ENCODE peak calls at places on chromosomes 11 and 22, in eight cellular contexts. P is SK-N-SH, F is spleen, M is transverse colon, K is suprapubic skin, G is HL-60, J is HCT116, I is stomach. A is an unnamed sample.

GRCh38 chr11:125542709-125543108 is 26.6 kb upstream of the EI24 start:
- DNase-seq in P (no peak), F (no peak), M (no peak), K (no peak), G (no peak), J (no peak), I (no peak), A (no peak)

GRCh38 chr11:67646535-67647336 is 3.8 kb downstream of the ACY3 start:
- DNase-seq in P (no peak), F (peak), M (peak), K (peak), G (peak), J (no peak), I (no peak), A (no peak)

GRCh38 chr22:44242946-44243724 is 62.4 kb downstream of the PARVG start:
- DNase-seq in P (no peak), F (no peak), M (no peak), K (peak), G (no peak), J (no peak), I (peak), A (peak)

GRCh38 chr11:122104381-122104780 is 11.6 kb downstream of the BLID start:
- DNase-seq in P (no peak), F (no peak), M (no peak), K (no peak), G (no peak), J (no peak), I (no peak), A (no peak)

GRCh38 chr11:57778318-57779037 is 16.9 kb downstream of the CTNND1 start:
- DNase-seq in P (peak), F (peak), M (peak), K (peak), G (no peak), J (peak), I (peak), A (peak)

GRCh38 chr22:20503816-20504215 is 3.6 kb upstream of the MED15 start:
- DNase-seq in P (no peak), F (no peak), M (peak), K (no peak), G (no peak), J (no peak), I (no peak), A (no peak)

GRCh38 chr11:1935156-1936071 is 11.7 kb upstream of the MRPL23 start:
- DNase-seq in P (no peak), F (peak), M (no peak), K (no peak), G (no peak), J (no peak), I (no peak), A (no peak)

GRCh38 chr22:33204408-33204807 is 146.2 kb upstream of the SYN3 start:
- DNase-seq in P (no peak), F (no peak), M (no peak), K (no peak), G (no peak), J (no peak), I (no peak), A (no peak)

GRCh38 chr22:27798526-27799333 is 2.8 kb downstream of the MN1 start:
- DNase-seq in P (no peak), F (no peak), M (no peak), K (no peak), G (no peak), J (no peak), I (no peak), A (no peak)

DNA sequence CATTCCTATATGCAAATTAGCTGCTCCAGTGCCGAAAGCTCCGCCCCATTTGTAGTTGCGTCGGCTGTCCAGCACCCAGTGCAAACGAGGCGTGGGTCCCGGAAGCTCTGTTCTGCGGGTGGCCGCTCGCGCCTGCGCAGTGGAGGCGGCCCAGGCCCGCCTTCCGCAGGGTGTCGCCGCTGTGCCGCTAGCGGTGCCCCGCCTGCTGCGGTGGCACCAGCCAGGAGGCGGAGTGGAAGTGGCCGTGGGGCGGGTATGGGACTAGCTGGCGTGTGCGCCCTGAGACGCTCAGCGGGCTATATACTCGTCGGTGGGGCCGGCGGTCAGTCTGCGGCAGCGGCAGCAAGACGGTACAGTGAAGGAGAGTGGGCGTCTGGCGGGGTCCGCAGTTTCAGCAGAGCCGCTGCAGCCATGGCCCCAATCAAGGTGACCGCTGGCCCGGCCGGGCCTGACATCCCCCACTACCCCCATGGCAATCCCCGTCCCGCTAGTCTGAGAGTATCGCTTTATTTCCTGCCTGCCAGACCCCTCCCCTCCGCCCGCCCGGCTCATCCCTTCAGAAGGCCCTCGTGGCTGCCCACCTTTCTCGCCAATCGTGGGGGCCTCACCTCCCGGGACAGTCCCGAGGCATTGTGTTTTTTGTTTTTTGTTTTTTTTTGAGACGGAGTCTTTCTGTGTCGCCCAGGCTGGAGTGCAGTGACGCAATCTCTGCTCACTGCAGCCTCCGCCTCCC is at the start of gene PRDX5:
- DNase-seq in P (peak), F (peak), M (peak), K (peak), G (peak), J (peak), I (peak), A (no peak)
- TF ChIP-seq POLR2AphosphoS5 in P (peak), F (peak), M (peak), K (no peak), G (peak), J (peak), I (peak), A (no peak)

GRCh38 chr11:119590651-119591308 is 138.2 kb downstream of the NECTIN1 start:
- DNase-seq in P (no peak), F (no peak), M (no peak), K (no peak), G (no peak), J (no peak), I (peak), A (no peak)

GRCh38 chr11:119593346-119593745 is 135.7 kb downstream of the NECTIN1 start:
- DNase-seq in P (no peak), F (no peak), M (no peak), K (no peak), G (no peak), J (no peak), I (no peak), A (no peak)

GRCh38 chr11:119591836-119592310 is 137.1 kb downstream of the NECTIN1 start:
- DNase-seq in P (no peak), F (no peak), M (no peak), K (no peak), G (no peak), J (no peak), I (no peak), A (no peak)

GRCh38 chr11:119592642-119593041 is 136.4 kb downstream of the NECTIN1 start:
- DNase-seq in P (no peak), F (no peak), M (no peak), K (no peak), G (no peak), J (no peak), I (no peak), A (no peak)

GRCh38 chr11:119594639-119595249 is 134.3 kb downstream of the NECTIN1 start:
- DNase-seq in P (no peak), F (no peak), M (no peak), K (no peak), G (no peak), J (no peak), I (no peak), A (no peak)
- TF ChIP-seq POLR2AphosphoS5 in P (peak), F (no peak), M (no peak), K (no peak), G (no peak), J (no peak), I (no peak), A (no peak)

DNA sequence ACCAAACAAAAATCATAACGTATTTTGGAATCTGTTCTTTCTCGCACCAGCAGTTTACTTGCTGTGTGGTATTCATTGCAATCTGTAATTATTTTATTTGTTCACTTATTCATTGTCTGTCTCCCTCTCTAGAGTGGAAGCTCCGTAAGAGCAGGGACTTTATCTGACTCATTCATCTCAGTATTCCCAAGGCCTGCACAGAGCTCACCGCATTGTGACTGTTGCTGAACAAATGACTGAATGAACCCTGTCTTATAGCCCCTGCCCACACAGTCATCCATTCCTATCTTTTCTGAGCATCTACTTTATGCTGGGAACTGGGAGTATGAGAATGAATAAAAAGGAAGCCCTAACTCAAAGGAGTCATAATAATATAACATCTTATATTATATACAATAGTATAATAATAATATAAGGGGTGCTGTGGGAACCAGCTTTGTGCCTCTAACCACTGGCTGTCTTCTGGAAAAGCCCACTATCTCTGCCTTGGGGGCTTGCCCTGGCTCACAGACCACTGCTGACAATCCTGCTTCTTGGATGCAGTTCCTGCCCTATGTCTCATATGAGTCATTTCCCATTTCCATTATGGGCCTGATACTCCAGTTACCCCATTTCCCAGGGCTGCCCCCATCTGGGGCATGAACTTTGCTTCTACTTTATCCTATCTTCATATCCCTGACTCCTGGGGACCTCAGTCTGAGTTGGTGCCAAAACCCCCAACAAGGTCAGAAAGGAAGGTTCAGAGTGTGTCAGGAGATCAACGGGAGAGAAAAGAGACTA is 11.0 kb downstream of the XRRA1 start:
- DNase-seq in P (no peak), F (no peak), M (no peak), K (no peak), G (no peak), J (no peak), I (no peak), A (no peak)
- TF ChIP-seq POLR2AphosphoS5 in P (no peak), F (no peak), M (no peak), K (no peak), G (no peak), J (no peak), I (no peak), A (no peak)

DNA sequence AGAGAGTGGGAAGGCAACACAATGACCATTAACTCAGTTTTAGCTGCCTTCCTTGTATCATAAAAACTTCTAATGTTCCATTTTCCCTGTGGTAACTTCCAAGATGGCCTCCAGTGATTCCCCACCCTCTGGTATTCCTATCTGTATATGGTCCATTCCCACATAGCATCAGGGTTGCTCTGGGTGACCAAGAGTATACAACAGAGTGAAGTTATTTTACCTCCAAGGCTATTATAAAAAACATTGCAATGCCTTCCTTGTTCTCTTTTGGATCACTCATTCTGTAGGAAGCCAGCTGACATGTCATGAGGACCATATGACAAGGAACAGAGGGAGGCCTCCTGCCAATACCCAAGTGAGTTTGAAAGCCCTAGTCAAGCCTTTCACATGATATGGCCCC is 30.1 kb downstream of the ZNF280B start:
- DNase-seq in P (no peak), F (no peak), M (no peak), K (no peak), G (no peak), J (no peak), I (no peak), A (no peak)
- TF ChIP-seq POLR2AphosphoS5 in P (no peak), F (no peak), M (no peak), K (no peak), G (no peak), J (no peak), I (no peak), A (no peak)

DNA sequence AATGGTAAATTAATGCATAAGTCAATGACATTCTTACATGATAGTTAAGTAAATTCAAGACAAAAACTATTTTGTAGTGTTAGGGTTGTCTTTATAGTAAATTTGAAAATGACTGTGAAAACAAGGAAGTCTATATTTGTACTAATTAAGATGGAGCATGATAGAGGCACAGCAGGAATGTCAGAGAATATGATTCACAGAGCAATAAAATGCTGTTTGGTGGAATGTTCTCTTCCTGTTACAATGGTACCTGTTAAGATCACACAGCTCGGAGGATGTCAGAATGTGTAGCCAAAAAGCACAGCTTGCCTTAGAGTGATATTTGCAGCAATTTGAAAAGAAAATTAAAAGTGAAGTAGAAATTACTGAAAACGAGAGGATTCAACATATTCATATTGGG is 2339.7 kb upstream of the RAG2 start:
- DNase-seq in P (no peak), F (no peak), M (no peak), K (no peak), G (no peak), J (no peak), I (no peak), A (no peak)
- TF ChIP-seq POLR2AphosphoS5 in P (no peak), F (no peak), M (no peak), K (no peak), G (no peak), J (no peak), I (no peak), A (no peak)

GRCh38 chr11:64305691-64306562 is 603 bp downstream of the ESRRA start:
- DNase-seq in P (peak), F (peak), M (peak), K (no peak), G (peak), J (peak), I (peak), A (peak)
- TF ChIP-seq POLR2AphosphoS5 in P (no peak), F (peak), M (peak), K (no peak), G (peak), J (peak), I (peak), A (peak)

GRCh38 chr22:26522012-26522411 is 9.7 kb upstream of the TFIP11 start:
- DNase-seq in P (no peak), F (no peak), M (no peak), K (no peak), G (no peak), J (no peak), I (no peak), A (no peak)

GRCh38 chr22:26527167-26527566 is 14.9 kb upstream of the TFIP11 start:
- DNase-seq in P (no peak), F (no peak), M (no peak), K (no peak), G (no peak), J (no peak), I (no peak), A (no peak)

GRCh38 chr22:26526165-26526564 is 13.9 kb upstream of the TFIP11 start:
- DNase-seq in P (no peak), F (no peak), M (no peak), K (no peak), G (no peak), J (no peak), I (no peak), A (no peak)

GRCh38 chr22:26524870-26525269 is 12.6 kb upstream of the TFIP11 start:
- DNase-seq in P (no peak), F (no peak), M (no peak), K (no peak), G (no peak), J (no peak), I (no peak), A (no peak)

DNA sequence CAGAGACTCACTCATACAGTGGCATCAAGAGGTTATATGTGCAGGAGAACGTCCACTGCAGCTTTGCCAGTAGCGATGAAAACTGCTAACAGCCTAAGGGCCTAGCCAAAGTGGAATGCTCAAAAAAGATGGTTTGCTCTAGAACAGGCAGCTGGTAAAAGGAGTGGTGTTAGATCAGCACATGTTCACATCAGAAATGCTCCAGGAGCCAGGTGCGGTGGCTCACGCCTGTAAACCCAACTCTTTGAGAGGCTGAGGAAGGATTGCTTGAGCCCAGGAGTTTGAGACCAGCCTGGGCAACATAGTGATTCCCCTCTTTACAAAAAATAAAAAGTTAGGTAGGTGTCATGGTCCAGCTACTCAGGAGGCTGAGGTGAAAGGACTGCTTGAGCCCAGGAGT is 10.3 kb upstream of the TFIP11 start:
- DNase-seq in P (no peak), F (no peak), M (no peak), K (no peak), G (no peak), J (no peak), I (no peak), A (no peak)
- TF ChIP-seq POLR2AphosphoS5 in P (no peak), F (no peak), M (no peak), K (no peak), G (no peak), J (no peak), I (no peak), A (no peak)

DNA sequence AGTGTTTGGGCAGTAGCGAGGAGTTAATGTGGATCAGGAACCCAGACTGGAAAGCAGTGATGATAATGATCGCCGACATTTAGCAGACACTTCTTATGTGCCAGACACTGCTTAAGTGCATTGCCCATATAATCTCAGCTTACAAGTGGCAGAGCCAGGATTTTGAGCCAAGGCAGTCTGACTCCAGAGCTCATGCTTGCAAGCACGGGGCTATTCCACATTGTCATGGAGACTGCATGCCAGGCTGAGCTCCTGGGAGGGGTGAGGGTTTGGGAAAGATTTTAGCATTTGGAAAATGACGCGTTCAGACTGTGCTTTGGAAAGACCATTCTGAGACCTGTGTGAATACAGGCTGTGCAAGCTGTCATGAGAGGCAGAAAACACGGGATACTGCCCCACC is 302.7 kb downstream of the DDX10 start:
- DNase-seq in P (peak), F (no peak), M (no peak), K (no peak), G (no peak), J (no peak), I (no peak), A (no peak)
- TF ChIP-seq POLR2AphosphoS5 in P (peak), F (no peak), M (peak), K (no peak), G (no peak), J (no peak), I (peak), A (no peak)

GRCh38 chr11:9922806-9923205 is 258.9 kb downstream of the SWAP70 start:
- DNase-seq in P (no peak), F (no peak), M (no peak), K (no peak), G (no peak), J (no peak), I (no peak), A (no peak)
- TF ChIP-seq POLR2AphosphoS5 in P (no peak), F (no peak), M (no peak), K (no peak), G (no peak), J (no peak), I (no peak), A (no peak)

A was measured in vagina.